ENCODE peak calls at places on chromosomes 2 and 18, in four cellular contexts. One of them, this sample, is unnamed.

GRCh38 chr18:45617284-45617683 is 2.0 kb downstream of the SLC14A2 start:
- DNase-seq in K562: no peak
- DNase-seq in SK-N-SH: peak
- DNase-seq in A549: peak
- DNase-seq in this sample: peak

GRCh38 chr2:11692966-11693521 is 23.0 kb upstream of the NTSR2 start:
- DNase-seq in K562: peak
- DNase-seq in SK-N-SH: peak
- DNase-seq in A549: peak
- DNase-seq in this sample: peak

GRCh38 chr2:224584111-224584764 is 925 bp downstream of the CUL3 start:
- DNase-seq in K562: peak
- DNase-seq in SK-N-SH: peak
- DNase-seq in A549: peak
- DNase-seq in this sample: peak

GRCh38 chr2:170166735-170167134 is 11.2 kb upstream of the MYO3B start:
- DNase-seq in K562: no peak
- DNase-seq in SK-N-SH: no peak
- DNase-seq in A549: no peak
- DNase-seq in this sample: no peak

GRCh38 chr2:17539993-17540812 is at the start of gene VSNL1:
- DNase-seq in K562: peak
- DNase-seq in SK-N-SH: peak
- DNase-seq in A549: no peak
- DNase-seq in this sample: peak

GRCh38 chr2:162333968-162334367 is 10.0 kb upstream of the GCA start:
- DNase-seq in K562: peak
- DNase-seq in SK-N-SH: no peak
- DNase-seq in A549: no peak
- DNase-seq in this sample: peak

GRCh38 chr2:137302957-137303356 is 537.6 kb downstream of the THSD7B start:
- DNase-seq in K562: no peak
- DNase-seq in SK-N-SH: no peak
- DNase-seq in A549: no peak
- DNase-seq in this sample: no peak

GRCh38 chr18:55425698-55426097 is 162.3 kb downstream of the TCF4 start:
- DNase-seq in K562: no peak
- DNase-seq in SK-N-SH: no peak
- DNase-seq in A549: no peak
- DNase-seq in this sample: no peak

GRCh38 chr2:64127119-64127518 is 17.1 kb downstream of the PELI1 start:
- DNase-seq in K562: no peak
- DNase-seq in SK-N-SH: no peak
- DNase-seq in A549: no peak
- DNase-seq in this sample: no peak

GRCh38 chr2:62744603-62745002 is 39.1 kb downstream of the EHBP1 start:
- DNase-seq in K562: no peak
- DNase-seq in SK-N-SH: no peak
- DNase-seq in A549: no peak
- DNase-seq in this sample: no peak

GRCh38 chr2:74747411-74748080 is 86.4 kb upstream of the HK2 start:
- DNase-seq in K562: no peak
- DNase-seq in SK-N-SH: no peak
- DNase-seq in A549: no peak
- DNase-seq in this sample: peak

GRCh38 chr2:127270663-127271062 is 23.3 kb downstream of the ERCC3 start:
- DNase-seq in K562: no peak
- DNase-seq in SK-N-SH: no peak
- DNase-seq in A549: no peak
- DNase-seq in this sample: no peak

GRCh38 chr2:217935245-217935879 is 67.4 kb downstream of the TNS1 start:
- DNase-seq in K562: no peak
- DNase-seq in SK-N-SH: no peak
- DNase-seq in A549: no peak
- DNase-seq in this sample: peak

GRCh38 chr2:46831869-46832265 is 83.7 kb downstream of the MCFD2 start:
- DNase-seq in K562: no peak
- DNase-seq in SK-N-SH: no peak
- DNase-seq in A549: no peak
- DNase-seq in this sample: no peak

GRCh38 chr2:30673127-30673526 is 134.1 kb downstream of the CAPN13 start:
- DNase-seq in K562: no peak
- DNase-seq in SK-N-SH: no peak
- DNase-seq in A549: no peak
- DNase-seq in this sample: no peak

GRCh38 chr2:53886406-53887280 is 26.9 kb upstream of the GPR75 start:
- DNase-seq in K562: no peak
- DNase-seq in SK-N-SH: no peak
- DNase-seq in A549: no peak
- DNase-seq in this sample: no peak

GRCh38 chr18:32040936-32041335 is 22.3 kb downstream of the RNF125 start:
- DNase-seq in K562: no peak
- DNase-seq in SK-N-SH: no peak
- DNase-seq in A549: no peak
- DNase-seq in this sample: no peak

GRCh38 chr2:137838255-137839092 is 125.8 kb upstream of the HNMT start:
- DNase-seq in K562: peak
- DNase-seq in SK-N-SH: peak
- DNase-seq in A549: peak
- DNase-seq in this sample: peak

GRCh38 chr2:188512456-188512855 is 220.8 kb downstream of the GULP1 start:
- DNase-seq in K562: peak
- DNase-seq in SK-N-SH: peak
- DNase-seq in A549: peak
- DNase-seq in this sample: peak

GRCh38 chr2:14543284-14543683 is 89.2 kb upstream of the LRATD1 start:
- DNase-seq in K562: no peak
- DNase-seq in SK-N-SH: no peak
- DNase-seq in A549: no peak
- DNase-seq in this sample: peak

GRCh38 chr2:237315170-237315880 is 98.6 kb downstream of the COL6A3 start:
- DNase-seq in K562: no peak
- DNase-seq in SK-N-SH: peak
- DNase-seq in A549: no peak
- DNase-seq in this sample: peak
- TF ChIP-seq RAD21 in K562: no peak
- TF ChIP-seq RAD21 in SK-N-SH: peak
- TF ChIP-seq RAD21 in A549: no peak
- TF ChIP-seq RAD21 in this sample: peak

GRCh38 chr2:39597309-39597708 is 68.4 kb upstream of the TMEM178A start:
- DNase-seq in K562: no peak
- DNase-seq in SK-N-SH: no peak
- DNase-seq in A549: no peak
- DNase-seq in this sample: no peak

GRCh38 chr2:39595116-39595515 is 70.6 kb upstream of the TMEM178A start:
- DNase-seq in K562: no peak
- DNase-seq in SK-N-SH: no peak
- DNase-seq in A549: no peak
- DNase-seq in this sample: no peak

GRCh38 chr2:39593439-39594393 is 72.0 kb upstream of the TMEM178A start:
- DNase-seq in K562: peak
- DNase-seq in SK-N-SH: no peak
- DNase-seq in A549: peak
- DNase-seq in this sample: peak
- TF ChIP-seq USF2 in K562: no peak
- TF ChIP-seq USF2 in SK-N-SH: no peak
- TF ChIP-seq USF2 in A549: no peak
- TF ChIP-seq USF2 in this sample: no peak

DNA sequence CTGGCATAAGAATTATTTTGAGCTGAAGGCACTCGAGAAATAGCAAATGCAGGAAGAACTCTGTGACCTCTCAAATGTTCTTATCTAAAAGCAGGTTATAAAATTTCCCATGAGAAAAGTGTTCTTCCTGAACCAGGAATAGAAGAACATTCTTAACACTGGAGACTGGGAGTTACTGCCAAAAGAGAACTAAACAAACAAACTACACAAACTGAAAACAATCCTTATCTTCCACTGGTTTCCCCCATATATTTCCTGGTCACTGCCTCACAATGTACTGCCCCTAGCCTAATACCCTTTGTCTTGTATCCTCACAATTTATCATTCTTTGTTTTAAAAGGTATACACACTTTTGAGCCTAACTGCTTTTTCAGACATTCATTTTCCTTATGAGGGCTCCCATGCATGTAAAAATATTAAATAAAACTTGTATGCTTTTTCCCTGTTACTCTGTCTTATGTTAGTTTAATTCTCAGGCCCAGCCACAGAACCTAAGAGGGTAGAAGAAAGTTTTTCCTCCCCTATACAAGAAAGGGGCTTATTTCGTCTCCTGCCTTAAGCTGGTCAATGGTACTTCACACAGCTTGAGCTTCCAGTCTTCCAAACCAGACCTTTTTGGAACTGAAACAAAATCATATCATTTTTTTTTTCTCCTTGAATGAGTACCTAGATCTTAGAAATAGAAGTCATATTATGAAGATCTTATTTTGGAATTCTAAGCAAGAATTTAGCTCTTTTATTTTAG is 110.6 kb downstream of the MSTN start:
- DNase-seq in K562: no peak
- DNase-seq in SK-N-SH: no peak
- DNase-seq in A549: no peak
- DNase-seq in this sample: no peak
- TF ChIP-seq RAD21 in K562: no peak
- TF ChIP-seq RAD21 in SK-N-SH: no peak
- TF ChIP-seq RAD21 in A549: no peak
- TF ChIP-seq RAD21 in this sample: no peak

GRCh38 chr2:190802810-190803209 is 77.8 kb upstream of the GLS start:
- DNase-seq in K562: no peak
- DNase-seq in SK-N-SH: no peak
- DNase-seq in A549: no peak
- DNase-seq in this sample: no peak

GRCh38 chr2:190805843-190806242 is 74.8 kb upstream of the GLS start:
- DNase-seq in K562: no peak
- DNase-seq in SK-N-SH: peak
- DNase-seq in A549: no peak
- DNase-seq in this sample: no peak

GRCh38 chr2:190802133-190802532 is 78.5 kb upstream of the GLS start:
- DNase-seq in K562: peak
- DNase-seq in SK-N-SH: no peak
- DNase-seq in A549: no peak
- DNase-seq in this sample: no peak

GRCh38 chr2:190805126-190805525 is 75.5 kb upstream of the GLS start:
- DNase-seq in K562: no peak
- DNase-seq in SK-N-SH: no peak
- DNase-seq in A549: no peak
- DNase-seq in this sample: no peak

GRCh38 chr2:190804182-190804795 is 76.3 kb upstream of the GLS start:
- DNase-seq in K562: peak
- DNase-seq in SK-N-SH: no peak
- DNase-seq in A549: no peak
- DNase-seq in this sample: peak
- TF ChIP-seq USF2 in K562: no peak
- TF ChIP-seq USF2 in SK-N-SH: no peak
- TF ChIP-seq USF2 in A549: no peak
- TF ChIP-seq USF2 in this sample: no peak

GRCh38 chr2:105396254-105397024 is 2.4 kb downstream of the FHL2 start:
- DNase-seq in K562: peak
- DNase-seq in SK-N-SH: no peak
- DNase-seq in A549: peak
- DNase-seq in this sample: peak
- TF ChIP-seq RAD21 in K562: no peak
- TF ChIP-seq RAD21 in SK-N-SH: no peak
- TF ChIP-seq RAD21 in A549: no peak
- TF ChIP-seq RAD21 in this sample: no peak

DNA sequence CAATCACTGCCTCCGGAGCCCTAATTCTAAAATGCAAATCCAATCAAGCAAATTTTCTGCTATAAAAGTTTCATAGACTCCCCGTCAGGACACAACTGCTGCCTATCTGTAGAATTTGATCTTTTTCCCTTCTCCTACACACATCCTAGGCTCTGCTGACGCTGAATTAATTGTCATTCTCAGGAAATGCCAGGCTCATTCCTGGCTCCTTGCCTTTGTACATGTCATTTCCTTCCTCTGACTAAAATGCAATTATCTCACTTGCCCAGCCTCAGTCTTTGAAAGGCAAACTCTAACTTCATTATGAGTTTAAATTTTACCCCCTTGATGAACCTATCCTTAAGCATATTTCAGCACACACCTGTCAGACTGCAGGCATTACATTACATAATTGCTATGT is 844.9 kb upstream of the CRIM1 start:
- DNase-seq in K562: no peak
- DNase-seq in SK-N-SH: no peak
- DNase-seq in A549: no peak
- DNase-seq in this sample: no peak
- TF ChIP-seq USF2 in K562: no peak
- TF ChIP-seq USF2 in SK-N-SH: no peak
- TF ChIP-seq USF2 in A549: no peak
- TF ChIP-seq USF2 in this sample: no peak

GRCh38 chr18:67282796-67283195 is 233.7 kb downstream of the DSEL start:
- DNase-seq in K562: no peak
- DNase-seq in SK-N-SH: no peak
- DNase-seq in A549: no peak
- DNase-seq in this sample: peak
- TF ChIP-seq RAD21 in K562: no peak
- TF ChIP-seq RAD21 in SK-N-SH: no peak
- TF ChIP-seq RAD21 in A549: no peak
- TF ChIP-seq RAD21 in this sample: no peak

DNA sequence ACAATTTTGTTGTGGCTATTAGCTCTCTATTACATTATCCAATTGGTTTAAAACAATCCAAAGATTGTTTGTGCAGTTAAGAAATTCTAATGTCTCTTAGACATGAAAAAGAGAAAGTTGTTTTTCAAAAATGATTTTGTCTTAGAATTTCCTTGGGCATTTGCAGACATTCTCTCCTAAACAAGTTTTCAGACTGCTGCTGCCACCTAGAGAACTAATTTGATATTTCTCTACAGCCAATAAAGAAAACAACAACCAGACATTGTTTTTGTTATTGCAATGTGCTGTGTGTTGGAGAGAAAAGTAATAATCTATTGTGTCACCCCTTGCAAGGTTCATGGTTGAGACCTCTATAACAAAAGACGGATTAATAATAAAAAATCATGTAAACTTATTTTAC is 119.0 kb upstream of the SYT4 start:
- DNase-seq in K562: no peak
- DNase-seq in SK-N-SH: peak
- DNase-seq in A549: no peak
- DNase-seq in this sample: no peak
- TF ChIP-seq USF2 in K562: no peak
- TF ChIP-seq USF2 in SK-N-SH: no peak
- TF ChIP-seq USF2 in A549: no peak
- TF ChIP-seq USF2 in this sample: no peak

GRCh38 chr2:152452256-152452973 is 117.4 kb downstream of the FMNL2 start:
- DNase-seq in K562: no peak
- DNase-seq in SK-N-SH: no peak
- DNase-seq in A549: no peak
- DNase-seq in this sample: no peak

GRCh38 chr2:152450176-152450575 is 115.2 kb downstream of the FMNL2 start:
- DNase-seq in K562: no peak
- DNase-seq in SK-N-SH: no peak
- DNase-seq in A549: no peak
- DNase-seq in this sample: no peak

GRCh38 chr2:152448621-152449020 is 113.6 kb downstream of the FMNL2 start:
- DNase-seq in K562: no peak
- DNase-seq in SK-N-SH: no peak
- DNase-seq in A549: no peak
- DNase-seq in this sample: no peak

GRCh38 chr2:152447897-152448296 is 112.9 kb downstream of the FMNL2 start:
- DNase-seq in K562: no peak
- DNase-seq in SK-N-SH: no peak
- DNase-seq in A549: no peak
- DNase-seq in this sample: no peak

GRCh38 chr2:152449578-152449977 is 114.6 kb downstream of the FMNL2 start:
- DNase-seq in K562: no peak
- DNase-seq in SK-N-SH: no peak
- DNase-seq in A549: no peak
- DNase-seq in this sample: no peak
- TF ChIP-seq RAD21 in K562: no peak
- TF ChIP-seq RAD21 in SK-N-SH: no peak
- TF ChIP-seq RAD21 in A549: no peak
- TF ChIP-seq RAD21 in this sample: no peak